ENCODE peak calls at places on chromosome 15, in seven cellular contexts. One of them, this sample, is unnamed.

GRCh38 chr15:101204744-101205535 is 46.9 kb downstream of the CHSY1 start:
- DNase-seq in fibroblast of lung: peak; percentile 81
- DNase-seq in neuronal stem cell: no peak
- DNase-seq in body of pancreas: no peak
- DNase-seq in mesendoderm: no peak
- DNase-seq in psoas muscle: no peak
- DNase-seq in pancreas: no peak
- DNase-seq in this sample: no peak

GRCh38 chr15:93235926-93236781 is 147.1 kb upstream of the RGMA start:
- DNase-seq in fibroblast of lung: no peak
- DNase-seq in neuronal stem cell: no peak
- DNase-seq in body of pancreas: no peak
- DNase-seq in mesendoderm: no peak
- DNase-seq in psoas muscle: peak; percentile 30
- DNase-seq in pancreas: no peak
- DNase-seq in this sample: peak; percentile 85

GRCh38 chr15:59555696-59556095 is 55.9 kb upstream of the GCNT3 start:
- DNase-seq in fibroblast of lung: peak; percentile 5
- DNase-seq in neuronal stem cell: no peak
- DNase-seq in body of pancreas: no peak
- DNase-seq in mesendoderm: no peak
- DNase-seq in psoas muscle: no peak
- DNase-seq in pancreas: no peak
- DNase-seq in this sample: no peak

GRCh38 chr15:76576526-76577279 is 240.1 kb downstream of the ISL2 start:
- DNase-seq in fibroblast of lung: peak; percentile 85
- DNase-seq in neuronal stem cell: no peak
- DNase-seq in body of pancreas: peak; percentile 45
- DNase-seq in mesendoderm: peak; percentile 12
- DNase-seq in psoas muscle: peak; percentile 38
- DNase-seq in pancreas: no peak
- DNase-seq in this sample: no peak

GRCh38 chr15:58583171-58583908 is 151.5 kb downstream of the LIPC start:
- DNase-seq in fibroblast of lung: no peak
- DNase-seq in neuronal stem cell: no peak
- DNase-seq in body of pancreas: no peak
- DNase-seq in mesendoderm: no peak
- DNase-seq in psoas muscle: no peak
- DNase-seq in pancreas: no peak
- DNase-seq in this sample: no peak

GRCh38 chr15:39997031-39997430 is 42.0 kb downstream of the SRP14 start:
- DNase-seq in fibroblast of lung: no peak
- DNase-seq in neuronal stem cell: no peak
- DNase-seq in body of pancreas: no peak
- DNase-seq in mesendoderm: no peak
- DNase-seq in psoas muscle: no peak
- DNase-seq in pancreas: no peak
- DNase-seq in this sample: no peak

GRCh38 chr15:51841401-51842040 is 12.1 kb downstream of the TMOD3 start:
- DNase-seq in fibroblast of lung: no peak
- DNase-seq in neuronal stem cell: no peak
- DNase-seq in body of pancreas: no peak
- DNase-seq in mesendoderm: no peak
- DNase-seq in psoas muscle: no peak
- DNase-seq in pancreas: no peak
- DNase-seq in this sample: no peak

GRCh38 chr15:40072216-40072990 is 33.4 kb upstream of the SRP14 start:
- DNase-seq in fibroblast of lung: no peak
- DNase-seq in neuronal stem cell: no peak
- DNase-seq in body of pancreas: no peak
- DNase-seq in mesendoderm: no peak
- DNase-seq in psoas muscle: no peak
- DNase-seq in pancreas: no peak
- DNase-seq in this sample: no peak

GRCh38 chr15:63236272-63236671 is 41.1 kb upstream of the APH1B start:
- DNase-seq in fibroblast of lung: peak; percentile 93
- DNase-seq in neuronal stem cell: no peak
- DNase-seq in body of pancreas: no peak
- DNase-seq in mesendoderm: no peak
- DNase-seq in psoas muscle: no peak
- DNase-seq in pancreas: no peak
- DNase-seq in this sample: no peak

DNA sequence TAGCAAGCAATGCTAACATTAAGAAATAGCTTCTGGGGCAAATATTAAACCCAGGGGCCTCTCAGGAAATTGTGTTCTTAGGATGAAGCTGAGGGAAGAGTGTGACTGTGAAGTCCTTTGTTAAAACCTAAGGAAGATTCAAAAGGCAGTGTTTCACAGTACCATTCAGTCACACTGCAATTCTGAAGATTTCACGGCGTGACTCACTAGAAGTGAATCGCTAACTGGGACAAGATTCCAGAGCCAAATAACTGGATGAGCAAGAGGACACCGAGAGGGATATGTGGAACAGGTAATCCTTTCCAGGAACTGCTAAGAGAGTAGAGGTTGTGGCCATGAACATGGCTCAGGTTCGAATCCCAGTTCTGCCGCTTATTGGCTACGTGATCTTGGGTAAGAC is 61.8 kb upstream of the SMAD3 start:
- DNase-seq in fibroblast of lung: no peak
- DNase-seq in neuronal stem cell: no peak
- DNase-seq in body of pancreas: no peak
- DNase-seq in mesendoderm: no peak
- DNase-seq in psoas muscle: no peak
- DNase-seq in pancreas: no peak
- DNase-seq in this sample: no peak
- H3K27ac ChIP-seq in fibroblast of lung: no peak overlapping the region
- H3K27ac ChIP-seq in neuronal stem cell: no peak overlapping the region
- H3K27ac ChIP-seq in body of pancreas: no peak overlapping the region
- H3K27ac ChIP-seq in mesendoderm: no peak overlapping the region
- H3K27ac ChIP-seq in psoas muscle: no peak overlapping the region
- H3K27ac ChIP-seq in pancreas: no peak overlapping the region
- H3K27ac ChIP-seq in this sample: no peak overlapping the region

DNA sequence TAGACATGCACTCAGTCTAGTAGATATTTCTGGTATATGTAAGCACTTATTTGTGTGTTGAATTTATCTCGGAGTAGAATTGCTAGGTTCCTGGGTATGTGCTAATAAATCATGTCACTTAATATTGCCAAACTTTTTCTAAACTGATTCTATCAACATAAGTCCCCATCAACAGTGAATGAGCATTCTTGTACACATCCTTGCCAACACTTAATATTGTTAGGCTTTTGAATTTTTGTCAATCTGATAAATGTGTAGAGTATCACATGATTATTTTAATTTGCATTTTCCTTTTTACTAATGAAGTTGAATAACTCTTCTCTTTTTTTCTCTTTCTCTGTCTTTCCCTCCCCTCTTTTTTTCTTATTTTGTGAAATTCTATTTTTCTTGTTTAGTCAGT is 33.3 kb upstream of the CEMIP start:
- DNase-seq in fibroblast of lung: no peak
- DNase-seq in neuronal stem cell: no peak
- DNase-seq in body of pancreas: no peak
- DNase-seq in mesendoderm: no peak
- DNase-seq in psoas muscle: no peak
- DNase-seq in pancreas: no peak
- DNase-seq in this sample: no peak
- H3K4me1 ChIP-seq in fibroblast of lung: peaks cover 5% of the 10 kb centered on the region
- H3K4me1 ChIP-seq in neuronal stem cell: peaks cover 30% of the 10 kb centered on the region
- H3K4me1 ChIP-seq in body of pancreas: peaks cover 6% of the 10 kb centered on the region
- H3K4me1 ChIP-seq in mesendoderm: no peaks in the 10 kb centered on the region
- H3K4me1 ChIP-seq in psoas muscle: no peaks in the 10 kb centered on the region
- H3K4me1 ChIP-seq in pancreas: no peaks in the 10 kb centered on the region
- H3K4me1 ChIP-seq in this sample: peaks cover 11% of the 10 kb centered on the region

GRCh38 chr15:35308802-35309201 is 223.7 kb upstream of the NANOGP8 start:
- DNase-seq in fibroblast of lung: peak; percentile 97
- DNase-seq in neuronal stem cell: no peak
- DNase-seq in body of pancreas: no peak
- DNase-seq in mesendoderm: peak; percentile 2
- DNase-seq in psoas muscle: no peak
- DNase-seq in pancreas: no peak
- DNase-seq in this sample: no peak

GRCh38 chr15:35312355-35312754 is 227.3 kb upstream of the NANOGP8 start:
- DNase-seq in fibroblast of lung: no peak
- DNase-seq in neuronal stem cell: no peak
- DNase-seq in body of pancreas: no peak
- DNase-seq in mesendoderm: no peak
- DNase-seq in psoas muscle: no peak
- DNase-seq in pancreas: no peak
- DNase-seq in this sample: no peak

GRCh38 chr15:35309886-35310285 is 224.8 kb upstream of the NANOGP8 start:
- DNase-seq in fibroblast of lung: peak; percentile 14
- DNase-seq in neuronal stem cell: no peak
- DNase-seq in body of pancreas: no peak
- DNase-seq in mesendoderm: no peak
- DNase-seq in psoas muscle: no peak
- DNase-seq in pancreas: no peak
- DNase-seq in this sample: no peak

GRCh38 chr15:35307676-35308075 is 222.6 kb upstream of the NANOGP8 start:
- DNase-seq in fibroblast of lung: no peak
- DNase-seq in neuronal stem cell: no peak
- DNase-seq in body of pancreas: no peak
- DNase-seq in mesendoderm: no peak
- DNase-seq in psoas muscle: no peak
- DNase-seq in pancreas: no peak
- DNase-seq in this sample: no peak

DNA sequence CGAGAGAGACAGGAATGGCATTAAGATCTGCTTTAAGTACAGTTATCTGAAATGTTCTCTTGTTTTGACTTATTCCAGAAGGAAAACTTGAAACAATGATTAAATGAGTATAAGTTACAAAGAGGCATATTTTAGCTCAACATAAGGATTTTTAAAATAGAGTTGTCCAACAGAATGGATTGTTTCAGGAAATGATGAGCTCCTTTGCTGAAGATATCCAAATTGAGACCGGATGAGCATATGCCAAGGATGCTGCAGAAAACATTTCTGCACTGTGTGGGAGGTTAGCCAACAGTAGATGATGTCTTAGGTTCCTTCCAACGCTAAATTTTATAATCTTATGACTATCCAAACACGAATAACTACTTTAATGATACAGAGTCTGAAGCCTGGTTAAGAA is 226.5 kb upstream of the NANOGP8 start:
- DNase-seq in fibroblast of lung: no peak
- DNase-seq in neuronal stem cell: no peak
- DNase-seq in body of pancreas: no peak
- DNase-seq in mesendoderm: no peak
- DNase-seq in psoas muscle: no peak
- DNase-seq in pancreas: no peak
- DNase-seq in this sample: no peak
- H3K27ac ChIP-seq in fibroblast of lung: no peak overlapping the region
- H3K27ac ChIP-seq in neuronal stem cell: no peak overlapping the region
- H3K27ac ChIP-seq in body of pancreas: no peak overlapping the region
- H3K27ac ChIP-seq in mesendoderm: no peak overlapping the region
- H3K27ac ChIP-seq in psoas muscle: no peak overlapping the region
- H3K27ac ChIP-seq in pancreas: no peak overlapping the region
- H3K27ac ChIP-seq in this sample: no peak overlapping the region

DNA sequence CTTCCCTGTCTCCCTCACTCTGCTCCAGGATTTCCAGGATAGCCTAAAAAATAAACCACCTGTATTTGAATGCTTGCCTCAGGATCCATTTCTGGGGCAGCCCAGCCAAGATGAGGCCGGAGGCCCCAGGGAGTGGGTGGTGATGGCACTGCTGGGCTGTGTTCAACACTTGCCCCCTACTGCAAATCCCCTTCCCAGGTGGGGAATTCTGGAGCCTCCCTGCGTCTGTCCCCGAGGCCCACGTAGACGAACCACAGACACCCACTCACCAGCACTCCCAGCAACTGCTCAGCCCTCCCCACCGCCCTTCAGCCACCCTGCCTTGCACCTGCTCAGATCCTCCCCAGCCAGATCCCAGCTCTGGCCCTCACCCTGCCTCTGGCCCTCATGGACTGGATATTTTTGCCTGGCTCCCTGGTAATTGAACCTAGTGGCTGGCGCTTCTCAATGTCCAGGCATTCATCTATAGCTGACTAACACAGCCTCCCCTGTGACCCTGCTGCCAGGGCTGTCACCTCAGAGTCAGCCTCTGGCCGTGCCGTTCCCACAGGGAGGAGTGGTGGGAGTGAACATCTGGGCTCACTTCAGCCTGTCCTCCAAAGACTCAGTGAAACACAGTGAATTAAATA is 17.1 kb upstream of the EPB42 start:
- DNase-seq in fibroblast of lung: no peak
- DNase-seq in neuronal stem cell: no peak
- DNase-seq in body of pancreas: no peak
- DNase-seq in mesendoderm: no peak
- DNase-seq in psoas muscle: peak; percentile 28
- DNase-seq in pancreas: no peak
- DNase-seq in this sample: no peak
- H3K4me1 ChIP-seq in fibroblast of lung: no peaks in the 10 kb centered on the region
- H3K4me1 ChIP-seq in neuronal stem cell: peaks cover 8% of the 10 kb centered on the region
- H3K4me1 ChIP-seq in body of pancreas: no peaks in the 10 kb centered on the region
- H3K4me1 ChIP-seq in mesendoderm: no peaks in the 10 kb centered on the region
- H3K4me1 ChIP-seq in psoas muscle: peaks cover 9% of the 10 kb centered on the region
- H3K4me1 ChIP-seq in pancreas: no peaks in the 10 kb centered on the region
- H3K4me1 ChIP-seq in this sample: no peaks in the 10 kb centered on the region

DNA sequence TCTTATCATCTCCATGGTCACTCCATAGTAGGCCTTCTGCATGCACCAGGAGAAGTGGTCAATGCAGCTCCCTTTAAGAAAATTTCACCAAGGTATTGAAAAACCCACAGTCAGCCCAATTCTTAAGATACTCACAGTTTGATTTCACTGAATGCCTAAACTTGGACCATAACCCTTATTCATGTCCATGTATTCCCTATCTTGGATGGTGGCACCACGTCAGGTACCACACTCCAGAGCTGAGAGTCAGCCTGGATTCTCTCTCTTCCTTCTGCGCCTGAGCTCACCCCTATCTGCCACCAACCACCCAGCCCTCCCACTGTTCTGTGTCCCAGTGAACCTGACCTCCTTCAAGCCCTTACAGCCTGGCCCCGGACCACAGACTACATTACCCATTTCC is 183.2 kb upstream of the NR2F2 start:
- DNase-seq in fibroblast of lung: no peak
- DNase-seq in neuronal stem cell: no peak
- DNase-seq in body of pancreas: no peak
- DNase-seq in mesendoderm: no peak
- DNase-seq in psoas muscle: no peak
- DNase-seq in pancreas: no peak
- DNase-seq in this sample: no peak
- H3K27ac ChIP-seq in fibroblast of lung: no peak overlapping the region
- H3K27ac ChIP-seq in neuronal stem cell: no peak overlapping the region
- H3K27ac ChIP-seq in body of pancreas: no peak overlapping the region
- H3K27ac ChIP-seq in mesendoderm: no peak overlapping the region
- H3K27ac ChIP-seq in psoas muscle: no peak overlapping the region
- H3K27ac ChIP-seq in pancreas: no peak overlapping the region
- H3K27ac ChIP-seq in this sample: no peak overlapping the region

DNA sequence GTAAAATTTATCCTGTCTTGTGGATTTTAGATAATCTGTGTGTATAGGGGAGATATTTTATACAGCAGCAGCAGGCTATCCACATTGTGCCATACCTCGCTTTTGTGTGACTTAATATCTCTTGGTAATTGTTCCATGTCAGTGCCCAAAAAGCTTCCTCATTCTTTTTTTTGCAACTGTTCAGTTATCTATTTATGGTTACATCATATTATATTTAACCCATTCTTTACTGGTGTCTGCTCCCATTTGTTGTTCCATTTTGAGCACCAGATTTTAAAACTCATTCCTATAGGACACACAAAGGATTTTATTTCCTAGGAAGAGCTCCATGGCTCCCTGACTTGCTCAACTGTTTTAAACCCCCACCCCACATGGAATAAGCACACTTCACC is 86.3 kb upstream of the RASGRP1 start:
- DNase-seq in fibroblast of lung: no peak
- DNase-seq in neuronal stem cell: no peak
- DNase-seq in body of pancreas: no peak
- DNase-seq in mesendoderm: no peak
- DNase-seq in psoas muscle: no peak
- DNase-seq in pancreas: no peak
- DNase-seq in this sample: no peak
- H3K4me1 ChIP-seq in fibroblast of lung: no peaks in the 10 kb centered on the region
- H3K4me1 ChIP-seq in neuronal stem cell: no peaks in the 10 kb centered on the region
- H3K4me1 ChIP-seq in body of pancreas: no peaks in the 10 kb centered on the region
- H3K4me1 ChIP-seq in mesendoderm: peaks cover 3% of the 10 kb centered on the region
- H3K4me1 ChIP-seq in psoas muscle: no peaks in the 10 kb centered on the region
- H3K4me1 ChIP-seq in pancreas: no peaks in the 10 kb centered on the region
- H3K4me1 ChIP-seq in this sample: no peaks in the 10 kb centered on the region